ENCODE peak calls at places on chromosome 11, in four cellular contexts. F is brain microvascular endothelial cell, I is fibroblast of lung, D is spleen. G is an unnamed sample.

GRCh38 chr11:92424281-92424680 is 199.7 kb downstream of the FAT3 start:
- DNase-seq in F (peak; percentile 24), I (peak; percentile 89), D (no peak), G (peak; percentile 6)

GRCh38 chr11:86062719-86063118 is 6.2 kb downstream of the PICALM start:
- DNase-seq in F (no peak), I (peak; percentile 40), D (no peak), G (no peak)

GRCh38 chr11:30358569-30358968 is 35.7 kb downstream of the ARL14EP start:
- DNase-seq in F (no peak), I (no peak), D (no peak), G (no peak)

GRCh38 chr11:89267660-89268302 is 90.1 kb downstream of the TYR start:
- DNase-seq in F (no peak), I (no peak), D (no peak), G (no peak)

GRCh38 chr11:64291746-64292457 is 800 bp downstream of the KCNK4 start:
- DNase-seq in F (no peak), I (no peak), D (no peak), G (no peak)

GRCh38 chr11:12430912-12431311 is 53.5 kb downstream of the PARVA start:
- DNase-seq in F (peak; percentile 56), I (peak; percentile 89), D (no peak), G (peak; percentile 50)

GRCh38 chr11:130000552-130001176 is 2.0 kb downstream of the PRDM10 start:
- DNase-seq in F (no peak), I (no peak), D (no peak), G (no peak)

GRCh38 chr11:124656759-124657627 is 16.5 kb downstream of the SIAE start:
- DNase-seq in F (peak; percentile 60), I (peak; percentile 71), D (no peak), G (no peak)

GRCh38 chr11:99069831-99070444 is 49.2 kb downstream of the CNTN5 start:
- DNase-seq in F (peak; percentile 26), I (peak; percentile 4), D (no peak), G (no peak)

GRCh38 chr11:129723146-129723963 is 92.3 kb upstream of the TMEM45B start:
- DNase-seq in F (no peak), I (no peak), D (no peak), G (no peak)

GRCh38 chr11:104033134-104033533 is 3.3 kb upstream of the DDI1 start:
- DNase-seq in F (peak; percentile 73), I (peak; percentile 81), D (no peak), G (peak; percentile 60)

GRCh38 chr11:121671276-121672168 is 218.8 kb upstream of the SORL1-AS1 start:
- DNase-seq in F (no peak), I (peak; percentile 95), D (no peak), G (no peak)

GRCh38 chr11:113567097-113567496 is 91.9 kb upstream of the DRD2 start:
- DNase-seq in F (no peak), I (no peak), D (no peak), G (no peak)

GRCh38 chr11:14748093-14748492 is 104.5 kb downstream of the PDE3B start:
- DNase-seq in F (no peak), I (no peak), D (no peak), G (no peak)

GRCh38 chr11:87459351-87459750 is 421.6 kb downstream of the TMEM135 start:
- DNase-seq in F (no peak), I (no peak), D (no peak), G (no peak)

GRCh38 chr11:2869561-2870427 is 15.8 kb downstream of the CDKN1C start:
- DNase-seq in F (no peak), I (no peak), D (no peak), G (no peak)

GRCh38 chr11:103619480-103619879 is 417.0 kb upstream of the DDI1 start:
- DNase-seq in F (no peak), I (no peak), D (no peak), G (peak; percentile 10)

GRCh38 chr11:103898065-103898464 is 138.4 kb upstream of the DDI1 start:
- DNase-seq in F (no peak), I (no peak), D (no peak), G (no peak)

GRCh38 chr11:77580712-77581337 is 8.9 kb upstream of the AQP11 start:
- DNase-seq in F (no peak), I (peak; percentile 16), D (no peak), G (no peak)

GRCh38 chr11:60929774-60930173 is 5.5 kb downstream of the TMEM132A start:
- DNase-seq in F (no peak), I (no peak), D (no peak), G (no peak)

GRCh38 chr11:102385053-102385976 is 38.3 kb downstream of the BIRC2 start:
- DNase-seq in F (no peak), I (no peak), D (no peak), G (no peak)

GRCh38 chr11:134030853-134031252 is 38.0 kb upstream of the JAM3 start:
- DNase-seq in F (no peak), I (no peak), D (no peak), G (no peak)
- TF ChIP-seq CTCF in F (peak; percentile 53), I (no peak), D (no peak), G (peak; percentile 58)

DNA sequence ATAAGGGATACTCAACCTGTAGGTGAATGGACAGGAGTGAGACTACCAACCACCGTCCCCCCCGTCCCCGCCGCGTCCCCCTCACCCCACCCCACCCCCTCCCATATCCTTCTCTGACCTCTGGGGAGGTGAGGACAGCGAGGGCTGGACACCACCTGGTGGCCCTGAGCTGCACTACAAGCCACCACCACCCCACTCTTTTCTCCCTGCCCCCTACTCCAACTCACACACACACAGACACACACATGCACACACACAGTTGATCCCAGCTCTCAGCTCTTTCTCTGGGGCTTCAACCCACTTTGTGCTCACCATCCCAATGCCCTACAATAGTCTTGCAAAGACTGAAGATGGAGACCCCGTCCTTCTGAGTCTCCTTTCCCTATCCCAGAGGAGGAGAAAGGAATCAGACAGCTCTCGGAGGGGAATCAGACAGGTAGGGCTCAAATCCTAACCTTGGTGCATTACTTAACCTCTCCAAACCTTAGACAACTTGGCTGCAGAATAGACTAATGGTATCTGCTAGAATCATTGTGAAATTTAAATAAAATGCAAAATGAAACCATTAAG is 100.8 kb downstream of the PDE2A start:
- DNase-seq in F (peak; percentile 39), I (peak; percentile 25), D (peak; percentile 57), G (peak; percentile 25)
- TF ChIP-seq CTCF in F (peak; percentile 81), I (peak; percentile 55), D (peak; percentile 61), G (peak; percentile 82)

GRCh38 chr11:34907934-34908593 is 8.1 kb downstream of the APIP start:
- DNase-seq in F (no peak), I (no peak), D (no peak), G (no peak)
- TF ChIP-seq CTCF in F (no peak), I (no peak), D (no peak), G (no peak)

DNA sequence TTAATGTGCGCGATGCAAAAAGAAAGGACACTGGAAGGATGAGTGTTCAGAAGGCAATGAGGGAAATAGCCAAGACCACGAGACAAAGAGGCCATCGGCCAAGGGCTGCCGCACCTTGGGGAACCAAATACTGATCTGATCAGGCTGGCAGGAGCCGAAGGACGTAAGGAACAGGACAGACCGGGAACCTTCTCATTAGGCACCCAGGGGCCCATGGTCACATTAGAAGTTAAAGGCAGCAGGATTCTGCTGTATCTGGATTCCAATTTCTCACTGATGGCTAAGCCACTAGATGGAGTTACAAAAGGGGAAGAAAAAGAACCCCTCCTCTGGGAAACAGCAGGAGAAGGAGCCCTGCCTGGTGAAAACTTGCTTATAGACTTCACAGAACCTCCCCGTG is 28.8 kb upstream of the CPT1A start:
- DNase-seq in F (no peak), I (no peak), D (peak; percentile 6), G (no peak)
- TF ChIP-seq CTCF in F (peak; percentile 30), I (no peak), D (no peak), G (peak; percentile 25)

DNA sequence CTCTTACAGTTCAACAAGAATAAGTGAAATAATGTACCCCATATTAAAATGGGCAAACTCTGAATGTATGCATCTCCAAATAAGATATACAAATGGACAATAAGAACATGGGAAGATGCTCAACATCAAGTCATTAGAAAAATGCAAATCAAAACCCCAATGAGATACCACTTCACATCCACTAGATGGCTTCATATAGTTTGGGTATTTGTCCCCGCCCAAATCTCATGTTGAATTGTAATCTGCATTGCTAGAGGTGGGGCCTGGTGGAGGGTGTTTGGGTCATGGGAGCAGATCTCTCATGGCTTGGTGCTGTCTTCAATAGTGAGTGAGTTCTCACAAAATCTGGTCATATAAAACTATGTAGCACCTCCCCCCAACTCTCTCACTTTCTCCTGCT is 5.7 kb downstream of the MPZL2 start:
- DNase-seq in F (no peak), I (no peak), D (no peak), G (no peak)
- TF ChIP-seq CTCF in F (peak; percentile 41), I (no peak), D (no peak), G (peak; percentile 65)

GRCh38 chr11:22829231-22830081 is at the start of gene SVIP:
- DNase-seq in F (peak; percentile 83), I (peak; percentile 82), D (peak; percentile 98), G (peak; percentile 68)
- TF ChIP-seq CTCF in F (peak; percentile 81), I (peak; percentile 60), D (peak; percentile 84), G (peak; percentile 76)

DNA sequence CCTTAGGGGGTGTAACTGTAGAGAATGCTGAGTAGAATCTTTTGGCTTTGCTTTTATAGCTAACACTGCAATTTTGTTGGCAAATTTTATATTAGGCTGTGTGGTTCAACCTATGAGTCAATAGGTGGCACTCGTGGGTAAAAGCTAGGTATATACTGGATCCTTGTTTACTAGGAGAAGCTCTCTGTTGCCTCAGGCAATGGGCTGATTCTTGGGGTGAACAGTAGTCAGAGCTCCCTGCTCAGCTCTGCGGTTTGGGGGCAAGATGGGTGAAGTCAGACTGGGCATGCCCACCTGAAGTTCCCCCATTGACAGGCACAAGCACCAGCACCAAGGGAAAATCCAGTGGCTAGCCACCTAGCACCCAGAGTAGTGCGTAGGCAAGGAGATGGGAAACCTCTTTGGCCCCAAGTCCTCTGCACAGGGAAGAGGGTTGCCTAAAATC is 238.7 kb downstream of the FAM181B start:
- DNase-seq in F (no peak), I (no peak), D (no peak), G (no peak)
- TF ChIP-seq CTCF in F (no peak), I (no peak), D (peak; percentile 25), G (no peak)